ENCODE peak calls at places on chromosomes 2 and 18, in six cellular contexts. One of them, this sample, is unnamed.

GRCh38 chr2:235446082-235446481 is 47.8 kb upstream of the AGAP1 start:
- DNase-seq in psoas muscle: no peak
- DNase-seq in small intestine: no peak
- DNase-seq in SJSA1: no peak
- DNase-seq in endodermal cell: peak; percentile 14
- DNase-seq in fibroblast of lung: no peak
- DNase-seq in this sample: peak; percentile 64

GRCh38 chr2:109135572-109136185 is 6.7 kb downstream of the SH3RF3 start:
- DNase-seq in psoas muscle: no peak
- DNase-seq in small intestine: no peak
- DNase-seq in SJSA1: no peak
- DNase-seq in endodermal cell: no peak
- DNase-seq in fibroblast of lung: no peak
- DNase-seq in this sample: peak; percentile 87

GRCh38 chr2:38723173-38723572 is 28.0 kb downstream of the SRSF7 start:
- DNase-seq in psoas muscle: peak; percentile 37
- DNase-seq in small intestine: no peak
- DNase-seq in SJSA1: no peak
- DNase-seq in endodermal cell: no peak
- DNase-seq in fibroblast of lung: no peak
- DNase-seq in this sample: no peak

GRCh38 chr2:240499309-240500301 is 58.2 kb downstream of the ANKMY1 start:
- DNase-seq in psoas muscle: no peak
- DNase-seq in small intestine: no peak
- DNase-seq in SJSA1: no peak
- DNase-seq in endodermal cell: peak; percentile 39
- DNase-seq in fibroblast of lung: no peak
- DNase-seq in this sample: no peak

GRCh38 chr2:229273384-229274338 is 2.6 kb upstream of the PID1 start:
- DNase-seq in psoas muscle: no peak
- DNase-seq in small intestine: peak; percentile 88
- DNase-seq in SJSA1: peak; percentile 29
- DNase-seq in endodermal cell: peak; percentile 91
- DNase-seq in fibroblast of lung: peak; percentile 89
- DNase-seq in this sample: peak; percentile 34

GRCh38 chr2:239722760-239723448 is 302.2 kb downstream of the NDUFA10 start:
- DNase-seq in psoas muscle: no peak
- DNase-seq in small intestine: no peak
- DNase-seq in SJSA1: no peak
- DNase-seq in endodermal cell: no peak
- DNase-seq in fibroblast of lung: no peak
- DNase-seq in this sample: no peak

GRCh38 chr2:64989126-64989981 is at the start of gene SLC1A4:
- DNase-seq in psoas muscle: peak; percentile 97
- DNase-seq in small intestine: peak; percentile 77
- DNase-seq in SJSA1: peak; percentile 75
- DNase-seq in endodermal cell: peak; percentile 81
- DNase-seq in fibroblast of lung: peak; percentile 82
- DNase-seq in this sample: peak; percentile 96

GRCh38 chr2:138321458-138321857 is 180.1 kb upstream of the SPOPL start:
- DNase-seq in psoas muscle: no peak
- DNase-seq in small intestine: peak; percentile 6
- DNase-seq in SJSA1: no peak
- DNase-seq in endodermal cell: peak; percentile 51
- DNase-seq in fibroblast of lung: no peak
- DNase-seq in this sample: no peak

GRCh38 chr2:199833525-199833924 is 17.5 kb downstream of the FTCDNL1 start:
- DNase-seq in psoas muscle: no peak
- DNase-seq in small intestine: no peak
- DNase-seq in SJSA1: no peak
- DNase-seq in endodermal cell: no peak
- DNase-seq in fibroblast of lung: no peak
- DNase-seq in this sample: no peak

GRCh38 chr2:43274055-43274454 is 47.6 kb upstream of the ZFP36L2 start:
- DNase-seq in psoas muscle: no peak
- DNase-seq in small intestine: no peak
- DNase-seq in SJSA1: no peak
- DNase-seq in endodermal cell: no peak
- DNase-seq in fibroblast of lung: no peak
- DNase-seq in this sample: no peak

GRCh38 chr2:24984912-24985311 is 13.2 kb upstream of the DNAJC27 start:
- DNase-seq in psoas muscle: no peak
- DNase-seq in small intestine: no peak
- DNase-seq in SJSA1: no peak
- DNase-seq in endodermal cell: peak; percentile 42
- DNase-seq in fibroblast of lung: no peak
- DNase-seq in this sample: peak; percentile 28

GRCh38 chr2:95392730-95393455 is 9.6 kb upstream of the FAHD2A start:
- DNase-seq in psoas muscle: no peak
- DNase-seq in small intestine: peak; percentile 66
- DNase-seq in SJSA1: no peak
- DNase-seq in endodermal cell: peak; percentile 75
- DNase-seq in fibroblast of lung: no peak
- DNase-seq in this sample: peak; percentile 24

GRCh38 chr2:200585340-200585729 is 479 bp upstream of the AOX1 start:
- DNase-seq in psoas muscle: no peak
- DNase-seq in small intestine: no peak
- DNase-seq in SJSA1: no peak
- DNase-seq in endodermal cell: no peak
- DNase-seq in fibroblast of lung: no peak
- DNase-seq in this sample: no peak

GRCh38 chr2:166727105-166727504 is 161.2 kb upstream of the XIRP2 start:
- DNase-seq in psoas muscle: no peak
- DNase-seq in small intestine: no peak
- DNase-seq in SJSA1: no peak
- DNase-seq in endodermal cell: no peak
- DNase-seq in fibroblast of lung: no peak
- DNase-seq in this sample: no peak

GRCh38 chr2:80304522-80304878 is at the start of gene LRRTM1:
- DNase-seq in psoas muscle: no peak
- DNase-seq in small intestine: no peak
- DNase-seq in SJSA1: no peak
- DNase-seq in endodermal cell: peak; percentile 80
- DNase-seq in fibroblast of lung: peak; percentile 21
- DNase-seq in this sample: peak; percentile 71

GRCh38 chr2:75846683-75847190 is 136.0 kb upstream of the GCFC2 start:
- DNase-seq in psoas muscle: no peak
- DNase-seq in small intestine: no peak
- DNase-seq in SJSA1: no peak
- DNase-seq in endodermal cell: no peak
- DNase-seq in fibroblast of lung: no peak
- DNase-seq in this sample: no peak

GRCh38 chr2:163601377-163601776 is 134.4 kb downstream of the FIGN start:
- DNase-seq in psoas muscle: no peak
- DNase-seq in small intestine: no peak
- DNase-seq in SJSA1: no peak
- DNase-seq in endodermal cell: peak; percentile 58
- DNase-seq in fibroblast of lung: peak; percentile 28
- DNase-seq in this sample: no peak

GRCh38 chr2:4445821-4446220 is 742.4 kb downstream of the DCDC2C start:
- DNase-seq in psoas muscle: no peak
- DNase-seq in small intestine: no peak
- DNase-seq in SJSA1: no peak
- DNase-seq in endodermal cell: no peak
- DNase-seq in fibroblast of lung: no peak
- DNase-seq in this sample: no peak
- H3K9me3 ChIP-seq in psoas muscle: no peaks in the 10 kb centered on the region
- H3K9me3 ChIP-seq in small intestine: no peaks in the 10 kb centered on the region
- H3K9me3 ChIP-seq in SJSA1: no peaks in the 10 kb centered on the region
- H3K9me3 ChIP-seq in endodermal cell: no peaks in the 10 kb centered on the region
- H3K9me3 ChIP-seq in fibroblast of lung: no peaks in the 10 kb centered on the region
- H3K9me3 ChIP-seq in this sample: no peaks in the 10 kb centered on the region

DNA sequence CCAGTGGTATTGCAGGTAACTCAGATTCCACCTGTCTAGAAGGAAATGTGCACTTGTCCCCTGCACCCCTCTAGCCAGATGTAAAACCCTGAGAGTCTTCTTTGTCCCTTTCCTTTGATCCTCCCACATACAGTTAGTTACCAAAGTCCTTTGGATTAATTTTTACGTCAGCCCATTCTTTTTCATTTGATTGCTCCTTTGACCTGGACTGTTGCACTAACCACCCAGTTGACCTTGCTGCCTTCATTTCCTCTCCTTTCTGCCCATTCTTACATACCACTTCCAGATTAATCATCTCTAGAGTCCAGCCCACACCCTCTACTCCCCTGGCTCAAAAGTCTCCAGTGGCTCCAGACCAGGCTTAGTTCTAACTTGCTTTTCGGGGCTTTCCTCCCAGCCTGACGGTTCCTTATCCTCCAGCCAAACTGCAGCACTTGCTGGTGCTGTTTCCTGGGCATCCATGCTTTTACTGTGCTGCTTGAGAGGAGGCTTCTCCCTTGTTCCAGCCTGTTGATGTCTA is 99.3 kb downstream of the SPTBN1 start:
- DNase-seq in psoas muscle: no peak
- DNase-seq in small intestine: peak; percentile 89
- DNase-seq in SJSA1: no peak
- DNase-seq in endodermal cell: no peak
- DNase-seq in fibroblast of lung: peak; percentile 52
- DNase-seq in this sample: no peak
- H3K4me3 ChIP-seq in psoas muscle: no peak overlapping the region
- H3K4me3 ChIP-seq in small intestine: no peak overlapping the region
- H3K4me3 ChIP-seq in SJSA1: no peak overlapping the region
- H3K4me3 ChIP-seq in endodermal cell: no peak overlapping the region
- H3K4me3 ChIP-seq in fibroblast of lung: no peak overlapping the region
- H3K4me3 ChIP-seq in this sample: no peak overlapping the region

DNA sequence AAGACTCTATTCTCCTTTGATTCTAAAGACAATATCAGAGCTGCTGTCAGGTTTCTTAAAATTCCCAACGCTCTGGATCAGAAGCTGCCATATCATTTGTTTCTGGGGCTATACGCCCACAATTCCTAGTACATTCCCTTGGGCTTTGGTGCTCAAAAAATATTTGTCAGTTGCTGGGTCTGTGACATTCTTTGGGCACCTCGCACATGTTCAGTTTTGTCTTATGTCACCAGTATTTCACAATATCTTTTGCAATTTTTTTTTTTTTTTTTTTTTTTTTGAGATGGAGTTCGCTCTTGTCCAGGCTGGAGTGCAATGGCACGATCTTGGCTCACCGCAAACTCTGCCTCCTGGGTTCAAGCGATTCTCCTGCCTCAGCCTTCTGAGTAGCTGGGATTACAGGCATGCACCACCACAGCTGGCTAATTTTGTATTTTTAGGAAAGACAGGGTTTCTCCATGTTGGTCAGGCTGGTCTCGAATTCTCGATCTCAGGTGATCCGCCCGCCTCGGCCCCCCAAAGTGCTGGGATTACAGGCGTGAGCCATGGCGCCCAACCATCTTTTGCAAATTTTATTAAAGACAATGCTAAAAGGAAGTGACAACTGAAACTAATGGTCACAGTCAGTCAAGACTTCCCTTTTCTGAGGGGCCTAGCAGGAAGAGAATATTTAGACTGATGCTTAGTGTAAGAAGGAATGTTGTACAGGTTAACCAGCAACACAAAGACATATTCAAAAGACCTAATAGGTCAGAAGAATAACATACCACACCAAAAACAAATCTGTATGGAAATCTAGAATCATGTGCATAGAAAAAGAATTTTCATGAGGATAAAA is 6.8 kb downstream of the ZNF397 start:
- DNase-seq in psoas muscle: no peak
- DNase-seq in small intestine: no peak
- DNase-seq in SJSA1: no peak
- DNase-seq in endodermal cell: no peak
- DNase-seq in fibroblast of lung: no peak
- DNase-seq in this sample: no peak
- H3K9me3 ChIP-seq in psoas muscle: peaks cover 2% of the 10 kb centered on the region
- H3K9me3 ChIP-seq in small intestine: no peaks in the 10 kb centered on the region
- H3K9me3 ChIP-seq in SJSA1: peaks cover 9% of the 10 kb centered on the region
- H3K9me3 ChIP-seq in endodermal cell: peaks cover 92% of the 10 kb centered on the region
- H3K9me3 ChIP-seq in fibroblast of lung: peaks cover 3% of the 10 kb centered on the region
- H3K9me3 ChIP-seq in this sample: no peaks in the 10 kb centered on the region

GRCh38 chr2:222949690-222950323 is 89.0 kb downstream of the ACSL3 start:
- DNase-seq in psoas muscle: no peak
- DNase-seq in small intestine: no peak
- DNase-seq in SJSA1: no peak
- DNase-seq in endodermal cell: no peak
- DNase-seq in fibroblast of lung: no peak
- DNase-seq in this sample: no peak

GRCh38 chr2:222952204-222952603 is 91.4 kb downstream of the ACSL3 start:
- DNase-seq in psoas muscle: no peak
- DNase-seq in small intestine: peak; percentile 24
- DNase-seq in SJSA1: no peak
- DNase-seq in endodermal cell: no peak
- DNase-seq in fibroblast of lung: no peak
- DNase-seq in this sample: no peak

GRCh38 chr2:222946700-222947278 is 86.0 kb downstream of the ACSL3 start:
- DNase-seq in psoas muscle: no peak
- DNase-seq in small intestine: no peak
- DNase-seq in SJSA1: peak; percentile 48
- DNase-seq in endodermal cell: no peak
- DNase-seq in fibroblast of lung: no peak
- DNase-seq in this sample: no peak

GRCh38 chr2:222949073-222949472 is 88.2 kb downstream of the ACSL3 start:
- DNase-seq in psoas muscle: no peak
- DNase-seq in small intestine: no peak
- DNase-seq in SJSA1: no peak
- DNase-seq in endodermal cell: no peak
- DNase-seq in fibroblast of lung: no peak
- DNase-seq in this sample: no peak

DNA sequence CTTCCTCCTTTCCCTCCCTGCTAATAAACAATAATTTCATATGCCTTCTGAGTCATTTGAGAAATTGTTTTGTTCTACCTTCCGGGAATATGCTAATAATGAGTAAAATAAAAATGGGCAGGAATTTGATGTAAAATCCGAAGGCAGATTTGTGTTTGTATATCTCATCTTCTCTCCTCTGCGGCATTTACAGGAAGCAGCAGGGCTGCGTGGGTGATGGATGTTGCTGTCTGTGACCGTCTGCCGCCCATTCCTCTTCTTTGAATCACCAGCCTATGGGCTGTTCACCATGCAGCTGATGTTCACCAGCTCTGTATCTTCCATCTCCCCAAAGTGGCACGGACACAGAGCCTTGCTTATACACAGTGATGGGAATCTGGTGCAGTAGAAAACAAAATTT is 90.0 kb downstream of the ACSL3 start:
- DNase-seq in psoas muscle: no peak
- DNase-seq in small intestine: no peak
- DNase-seq in SJSA1: peak; percentile 53
- DNase-seq in endodermal cell: no peak
- DNase-seq in fibroblast of lung: peak; percentile 41
- DNase-seq in this sample: no peak
- H3K4me3 ChIP-seq in psoas muscle: no peak overlapping the region
- H3K4me3 ChIP-seq in small intestine: no peak overlapping the region
- H3K4me3 ChIP-seq in SJSA1: no peak overlapping the region
- H3K4me3 ChIP-seq in endodermal cell: no peak overlapping the region
- H3K4me3 ChIP-seq in fibroblast of lung: no peak overlapping the region
- H3K4me3 ChIP-seq in this sample: no peak overlapping the region

GRCh38 chr2:126117886-126118285 is 538.1 kb upstream of the GYPC start:
- DNase-seq in psoas muscle: no peak
- DNase-seq in small intestine: no peak
- DNase-seq in SJSA1: no peak
- DNase-seq in endodermal cell: no peak
- DNase-seq in fibroblast of lung: no peak
- DNase-seq in this sample: no peak

GRCh38 chr2:126115975-126116374 is 540.0 kb upstream of the GYPC start:
- DNase-seq in psoas muscle: no peak
- DNase-seq in small intestine: no peak
- DNase-seq in SJSA1: no peak
- DNase-seq in endodermal cell: peak; percentile 67
- DNase-seq in fibroblast of lung: no peak
- DNase-seq in this sample: peak; percentile 7
- H3K9me3 ChIP-seq in psoas muscle: no peaks in the 10 kb centered on the region
- H3K9me3 ChIP-seq in small intestine: no peaks in the 10 kb centered on the region
- H3K9me3 ChIP-seq in SJSA1: no peaks in the 10 kb centered on the region
- H3K9me3 ChIP-seq in endodermal cell: no peaks in the 10 kb centered on the region
- H3K9me3 ChIP-seq in fibroblast of lung: no peaks in the 10 kb centered on the region
- H3K9me3 ChIP-seq in this sample: no peaks in the 10 kb centered on the region

This sample was measured in WERI-Rb-1.